ENCODE peak calls at places on chromosomes 13 and 19, in six cellular contexts. A is activated naive CD4-positive, alpha-beta T cell treated with anti-CD3 and anti-CD28 coated beads, Interleukin-2, amount 50 U/mL, for 72 hours; K is cardiac muscle cell; J is GM23248; E is NCI-H1694 treated with DMSO at 0.1 percent for 48 hours; L is NCI-H510A. V is an unnamed sample.

GRCh38 chr13:26697069-26697955 is 63.3 kb downstream of the GPR12 start:
- DNase-seq in L (no peak), J (no peak), A (no peak), E (no peak), K (no peak), V (no peak)

GRCh38 chr13:26946675-26947342 is 186.2 kb upstream of the GPR12 start:
- DNase-seq in A (no peak), L (peak; percentile 22), J (peak; percentile 70), E (peak; percentile 85), K (peak; percentile 75), V (peak; percentile 78)

GRCh38 chr19:58328999-58329398 is 2.2 kb downstream of the ZSCAN22 start:
- DNase-seq in A (no peak), E (no peak), K (peak; percentile 56), J (no peak), L (no peak), V (peak; percentile 20)

GRCh38 chr13:65830411-65831172 is 1399.5 kb downstream of the PCDH9 start:
- DNase-seq in A (no peak), L (no peak), K (no peak), J (no peak), E (no peak), V (no peak)

GRCh38 chr13:36515466-36515865 is 83.2 kb downstream of the CCNA1 start:
- DNase-seq in L (no peak), K (no peak), E (no peak), A (no peak), J (no peak), V (no peak)

GRCh38 chr13:19634129-19634740 is 776 bp downstream of the MPHOSPH8 start:
- DNase-seq in K (peak; percentile 33), J (peak; percentile 74), L (no peak), E (no peak), A (no peak), V (peak; percentile 55)

GRCh38 chr19:46659151-46660007 is 1.6 kb downstream of the DACT3 start:
- DNase-seq in J (peak; percentile 53), K (peak; percentile 91), E (no peak), A (no peak), L (no peak), V (peak; percentile 27)

GRCh38 chr19:30227661-30228112 is 144.5 kb upstream of the ZNF536 start:
- DNase-seq in A (peak; percentile 80), J (peak; percentile 90), E (no peak), L (no peak), K (peak; percentile 87), V (peak; percentile 70)

GRCh38 chr19:5718579-5719273 is 1.2 kb downstream of the LONP1 start:
- DNase-seq in E (no peak), L (no peak), J (peak; percentile 91), K (no peak), A (peak; percentile 70), V (no peak)

GRCh38 chr13:52084971-52085370 is 43.9 kb downstream of the NEK5 start:
- DNase-seq in A (no peak), L (no peak), J (no peak), K (no peak), E (no peak), V (no peak)

GRCh38 chr19:3798137-3798536 is 12.0 kb upstream of the MATK start:
- DNase-seq in K (no peak), E (no peak), A (no peak), J (no peak), L (no peak), V (no peak)

GRCh38 chr19:54030895-54031586 is 32.7 kb downstream of the VSTM1 start:
- DNase-seq in K (peak; percentile 29), J (peak; percentile 50), E (no peak), A (no peak), L (no peak), V (peak; percentile 20)

V was measured in cerebellar cortex.